ENCODE peak calls at places on chromosome 17, in five cellular contexts. P, E, O, S and N are unnamed samples.

GRCh38 chr17:19306160-19307111 is 56.1 kb downstream of the B9D1 start:
- DNase-seq in E (no peak), S (no peak), O (no peak), P (no peak), N (peak; percentile 66)

GRCh38 chr17:948284-948852 is 31.2 kb downstream of the NXN start:
- DNase-seq in E (no peak), S (no peak), O (peak; percentile 65), P (no peak), N (peak; percentile 83)

GRCh38 chr17:61412860-61413653 is 13.4 kb downstream of the TBX2 start:
- DNase-seq in P (peak; percentile 18), O (no peak), E (no peak), S (no peak), N (peak; percentile 63)

GRCh38 chr17:62597920-62598319 is 29.6 kb upstream of the MRC2 start:
- DNase-seq in S (no peak), E (no peak), P (no peak), O (no peak), N (no peak)

GRCh38 chr17:57810740-57811632 is 38.9 kb downstream of the MRPS23 start:
- DNase-seq in E (no peak), P (peak; percentile 23), O (peak; percentile 28), S (no peak), N (peak; percentile 84)

GRCh38 chr17:49978501-49978900 is 9.5 kb downstream of the DLX4 start:
- DNase-seq in P (no peak), S (no peak), E (no peak), O (no peak), N (no peak)

GRCh38 chr17:60554377-60554788 is 28.3 kb upstream of the APPBP2 start:
- DNase-seq in S (no peak), O (no peak), E (no peak), P (no peak), N (no peak)

GRCh38 chr17:72171703-72172670 is 51.2 kb downstream of the SOX9 start:
- DNase-seq in O (no peak), E (no peak), S (no peak), P (no peak), N (no peak)

GRCh38 chr17:1561420-1562177 is 993 bp downstream of the PITPNA start:
- DNase-seq in O (no peak), P (no peak), E (peak; percentile 24), S (no peak), N (no peak)

GRCh38 chr17:6064855-6065254 is 5.3 kb upstream of the WSCD1 start:
- DNase-seq in O (no peak), S (no peak), E (no peak), P (no peak), N (no peak)

GRCh38 chr17:82793974-82794620 is 42.2 kb downstream of the TBCD start:
- DNase-seq in E (no peak), P (no peak), O (peak; percentile 53), S (no peak), N (peak; percentile 82)

GRCh38 chr17:78883090-78883532 is 19.9 kb downstream of the CEP295NL start:
- DNase-seq in S (no peak), O (no peak), E (no peak), P (peak; percentile 51), N (peak; percentile 90)

GRCh38 chr17:74198694-74199093 is 4.8 kb upstream of the RPL38 start:
- DNase-seq in P (no peak), S (no peak), E (no peak), O (no peak), N (no peak)

GRCh38 chr17:31226950-31227349 is 70.1 kb downstream of the OMG start:
- DNase-seq in E (no peak), S (no peak), O (no peak), P (no peak), N (no peak)

GRCh38 chr17:66348605-66349165 is 46.3 kb downstream of the PRKCA start:
- DNase-seq in S (no peak), O (peak; percentile 14), E (peak; percentile 76), P (no peak), N (peak; percentile 75)

GRCh38 chr17:57106107-57106835 is 21.2 kb downstream of the AKAP1 start:
- DNase-seq in P (no peak), O (no peak), E (no peak), S (no peak), N (no peak)

GRCh38 chr17:12296120-12296727 is 275.5 kb downstream of the MAP2K4 start:
- DNase-seq in O (no peak), P (no peak), E (peak; percentile 22), S (no peak), N (no peak)

GRCh38 chr17:63641678-63642077 is 19.5 kb downstream of the MAP3K3 start:
- DNase-seq in P (no peak), O (no peak), E (no peak), S (no peak), N (no peak)

GRCh38 chr17:42285346-42286050 is 2.8 kb upstream of the STAT5A start:
- DNase-seq in E (no peak), O (no peak), P (peak; percentile 13), S (no peak), N (peak; percentile 52)

GRCh38 chr17:61149862-61150362 is 249.7 kb upstream of the TBX2 start:
- DNase-seq in P (no peak), O (no peak), E (no peak), S (no peak), N (no peak)

GRCh38 chr17:17681744-17682292 is 560 bp downstream of the RAI1 start:
- DNase-seq in S (no peak), P (no peak), E (no peak), O (peak; percentile 39), N (peak; percentile 80)

GRCh38 chr17:18224053-18224427 is 1.4 kb upstream of the LLGL1 start:
- DNase-seq in E (no peak), O (no peak), S (no peak), P (no peak), N (no peak)

DNA sequence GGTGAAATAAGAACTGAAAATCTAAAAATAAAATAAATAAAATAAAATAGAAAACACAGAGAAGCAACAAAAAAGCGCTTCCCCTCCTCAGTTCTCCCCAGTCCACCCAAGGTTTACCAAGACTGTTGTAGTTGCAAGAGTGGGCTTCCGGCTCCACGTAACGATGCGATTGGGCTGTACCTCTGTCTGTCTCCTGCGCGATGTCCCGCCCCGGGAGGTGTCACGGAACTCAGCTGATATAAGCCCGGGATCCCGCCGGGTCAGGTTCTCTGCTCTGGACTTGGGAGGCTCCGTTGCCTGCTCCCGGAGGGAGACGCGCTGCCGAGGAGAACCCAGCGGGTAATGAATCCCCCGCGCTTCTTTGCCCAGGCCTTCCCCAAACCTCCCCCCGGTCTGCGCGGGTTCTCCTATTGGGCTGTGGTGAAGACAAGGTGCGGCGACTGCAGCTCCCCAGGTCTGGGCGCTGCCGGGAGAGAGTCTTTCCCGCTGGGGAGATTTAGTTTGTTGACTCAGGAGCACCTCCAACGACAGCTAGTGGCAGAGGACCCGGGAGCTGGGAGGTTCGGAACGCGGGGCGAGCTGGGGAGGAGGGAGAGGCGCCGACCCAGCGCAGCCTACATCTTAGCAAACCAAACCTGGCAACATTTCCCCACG is at the start of gene SLFN5:
- DNase-seq in P (peak; percentile 97), S (peak; percentile 69), O (peak; percentile 98), E (peak; percentile 95), N (peak; percentile 98)
- TF ChIP-seq POLR2AphosphoS5 in P (peak; percentile 96), S (peak; percentile 60), O (peak; percentile 97), E (peak; percentile 97), N (peak; percentile 98)

GRCh38 chr17:44219126-44219635 is 294 bp downstream of the UBTF start:
- DNase-seq in O (peak; percentile 42), S (no peak), P (peak; percentile 49), E (peak; percentile 54), N (peak; percentile 82)
- TF ChIP-seq CTCF in O (peak; percentile 70), S (peak; percentile 58), P (no peak), E (peak; percentile 33), N (no peak)

GRCh38 chr17:3002538-3003301 is 60.7 kb downstream of the OR1D5 start:
- DNase-seq in S (no peak), P (no peak), E (no peak), O (no peak), N (peak; percentile 55)
- H3K36me3 ChIP-seq in S (peaks cover 16% of the 10 kb centered on the region), P (no peaks in the 10 kb centered on the region), E (no peaks in the 10 kb centered on the region), O (no peaks in the 10 kb centered on the region), N (no peaks in the 10 kb centered on the region)

DNA sequence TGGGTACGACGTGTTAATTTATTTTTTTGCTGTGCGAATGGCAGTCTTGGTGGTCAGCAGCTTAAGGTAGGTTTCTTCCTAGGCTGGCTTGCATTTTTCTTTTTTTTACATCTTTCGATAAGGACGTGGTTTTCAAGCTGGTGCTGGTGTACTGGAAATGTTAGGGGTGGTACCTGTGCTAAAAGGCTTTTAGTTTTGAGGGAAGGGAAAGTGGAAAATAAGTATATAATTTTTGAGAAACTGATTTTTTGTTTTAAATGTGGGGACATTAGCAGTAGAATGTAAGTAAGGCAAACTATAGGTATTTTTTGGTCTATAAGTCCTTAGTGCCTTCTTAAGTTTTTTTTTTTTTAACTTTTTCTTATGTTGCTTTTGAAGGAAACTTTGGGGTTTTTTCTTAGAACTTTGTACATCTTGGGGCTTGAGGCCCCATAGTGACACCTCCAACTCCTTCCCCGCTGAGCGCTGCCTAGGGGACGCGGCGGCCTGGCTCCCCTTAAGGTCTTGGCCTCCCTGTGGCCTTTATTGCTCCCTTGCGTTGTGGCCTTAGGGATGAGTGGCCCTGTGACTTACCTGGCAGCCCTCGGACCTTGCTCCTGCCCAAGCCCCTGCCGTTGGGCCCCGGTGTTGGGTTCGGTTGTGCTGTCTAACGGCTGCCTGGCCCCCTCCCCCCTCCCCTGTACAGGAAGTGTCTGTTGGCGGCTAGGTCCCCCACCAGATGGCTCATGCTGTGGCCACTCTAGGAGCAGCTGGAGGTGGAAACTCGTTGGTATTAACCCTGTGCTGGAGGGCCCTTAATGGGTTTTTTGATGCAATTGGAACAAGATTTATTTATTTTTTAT is 88.0 kb upstream of the RPRML start:
- DNase-seq in E (peak; percentile 90), O (peak; percentile 71), P (peak; percentile 57), S (peak; percentile 56), N (peak; percentile 89)
- TF ChIP-seq POLR2AphosphoS5 in E (peak; percentile 95), O (peak; percentile 80), P (peak; percentile 70), S (peak; percentile 77), N (peak; percentile 80)

GRCh38 chr17:28612531-28612930 is 1.5 kb downstream of the RSKR start:
- DNase-seq in S (no peak), P (no peak), E (no peak), O (no peak), N (no peak)

GRCh38 chr17:28615260-28615940 is 1.4 kb upstream of the RSKR start:
- DNase-seq in S (no peak), O (no peak), P (no peak), E (no peak), N (no peak)

GRCh38 chr17:28613916-28614315 is at the start of gene RSKR:
- DNase-seq in P (no peak), O (no peak), E (no peak), S (no peak), N (no peak)

GRCh38 chr17:28610372-28610771 is 3.6 kb downstream of the RSKR start:
- DNase-seq in O (no peak), S (no peak), E (no peak), P (no peak), N (no peak)

GRCh38 chr17:28612936-28613872 is 781 bp downstream of the RSKR start:
- DNase-seq in S (no peak), P (no peak), O (no peak), E (peak; percentile 43), N (no peak)
- TF ChIP-seq CTCF in S (peak; percentile 60), P (peak; percentile 48), O (peak; percentile 45), E (peak; percentile 56), N (peak; percentile 50)

DNA sequence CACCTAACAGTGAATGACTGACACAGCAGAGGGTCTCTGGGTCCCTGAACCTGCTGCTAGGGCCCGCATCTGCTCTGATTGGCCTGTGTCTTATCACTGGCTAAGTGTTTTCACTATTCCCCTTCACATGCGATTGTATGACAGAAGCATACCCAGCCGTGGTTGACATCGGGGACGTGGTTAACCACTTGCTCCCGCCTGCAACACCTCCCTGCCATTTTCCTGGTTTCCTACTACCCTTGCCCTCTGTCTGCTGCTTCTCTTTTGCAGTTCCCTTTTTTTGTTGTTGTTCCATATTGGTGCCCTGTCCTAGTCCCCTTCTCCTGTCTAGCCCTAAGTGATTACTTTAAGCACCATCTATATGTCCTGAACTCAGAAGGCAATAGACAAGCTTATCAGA is 177.0 kb downstream of the RGS9 start:
- DNase-seq in S (no peak), E (no peak), P (no peak), O (no peak), N (no peak)
- H3K36me3 ChIP-seq in S (no peaks in the 10 kb centered on the region), E (no peaks in the 10 kb centered on the region), P (no peaks in the 10 kb centered on the region), O (no peaks in the 10 kb centered on the region), N (no peaks in the 10 kb centered on the region)